ENCODE peak calls at places on chromosome 7, in seven cellular contexts. V is tibial nerve, X is prostate gland, W is HCT116, T is H54, B is GM12891, U is IMR-90. G is an unnamed sample.

GRCh38 chr7:132988117-132988516 is 93.8 kb downstream of the CHCHD3 start:
- DNase-seq in V (no peak), X (no peak), W (no peak), T (no peak), B (no peak), U (no peak), G (no peak)

GRCh38 chr7:13988765-13989137 is 715 bp downstream of the ETV1 start:
- DNase-seq in V (peak), X (no peak), W (no peak), T (no peak), B (no peak), U (peak), G (peak)

GRCh38 chr7:12771378-12771877 is 84.0 kb downstream of the ARL4A start:
- DNase-seq in V (peak), X (peak), W (no peak), T (peak), B (no peak), U (peak), G (peak)

GRCh38 chr7:30594055-30594539 is 581 bp upstream of the GARS1 start:
- DNase-seq in V (peak), X (peak), W (no peak), T (peak), B (peak), U (peak), G (peak)

GRCh38 chr7:26061340-26062239 is 90.4 kb upstream of the NFE2L3 start:
- DNase-seq in V (peak), X (peak), W (peak), T (peak), B (peak), U (peak), G (peak)

GRCh38 chr7:121041516-121042148 is 53.1 kb downstream of the CPED1 start:
- DNase-seq in V (no peak), X (no peak), W (no peak), T (no peak), B (no peak), U (peak), G (peak)

GRCh38 chr7:5694221-5694754 is 87.2 kb downstream of the RNF216 start:
- DNase-seq in V (no peak), X (no peak), W (no peak), T (peak), B (no peak), U (peak), G (no peak)

GRCh38 chr7:37438879-37439278 is 9.8 kb downstream of the ELMO1 start:
- DNase-seq in V (no peak), X (no peak), W (no peak), T (no peak), B (no peak), U (no peak), G (no peak)

GRCh38 chr7:138359891-138360582 is 100.0 kb upstream of the TRIM24 start:
- DNase-seq in V (no peak), X (no peak), W (no peak), T (no peak), B (no peak), U (no peak), G (no peak)

GRCh38 chr7:121961491-121961890 is 88.5 kb downstream of the PTPRZ1 start:
- DNase-seq in V (no peak), X (no peak), W (no peak), T (no peak), B (no peak), U (no peak), G (no peak)

GRCh38 chr7:3321206-3321605 is 20.2 kb downstream of the SDK1 start:
- DNase-seq in V (no peak), X (no peak), W (no peak), T (no peak), B (no peak), U (no peak), G (no peak)

GRCh38 chr7:112566392-112567324 is 85.9 kb downstream of the LSMEM1 start:
- DNase-seq in V (no peak), X (peak), W (no peak), T (no peak), B (no peak), U (no peak), G (no peak)

GRCh38 chr7:24442170-24442777 is 131.0 kb upstream of the PALS2 start:
- DNase-seq in V (no peak), X (no peak), W (no peak), T (no peak), B (no peak), U (no peak), G (no peak)

GRCh38 chr7:101635484-101635883 is 6.4 kb upstream of the MYL10 start:
- DNase-seq in V (no peak), X (no peak), W (no peak), T (peak), B (no peak), U (no peak), G (no peak)

GRCh38 chr7:96303686-96304443 is 18.0 kb downstream of the SLC25A13 start:
- DNase-seq in V (no peak), X (peak), W (no peak), T (no peak), B (no peak), U (peak), G (no peak)

GRCh38 chr7:129952653-129953560 is at the start of gene UBE2H:
- DNase-seq in V (peak), X (peak), W (peak), T (peak), B (peak), U (peak), G (peak)

GRCh38 chr7:150994838-150995510 is 4.2 kb downstream of the NOS3 start:
- DNase-seq in V (no peak), X (no peak), W (no peak), T (no peak), B (no peak), U (no peak), G (no peak)

GRCh38 chr7:132773527-132773956 is 197.3 kb upstream of the PLXNA4 start:
- DNase-seq in V (no peak), X (no peak), W (no peak), T (no peak), B (no peak), U (peak), G (no peak)

GRCh38 chr7:151276651-151277590 is 28.4 kb upstream of the SMARCD3 start:
- DNase-seq in V (peak), X (peak), W (peak), T (peak), B (peak), U (peak), G (no peak)

GRCh38 chr7:75878769-75879596 is at the start of gene RHBDD2:
- DNase-seq in V (peak), X (peak), W (peak), T (peak), B (peak), U (peak), G (peak)
- TF ChIP-seq POLR2A in V (peak), X (peak), W (peak), T (peak), B (peak), U (peak), G (peak)

GRCh38 chr7:152436279-152437147 is 710 bp upstream of the KMT2C start:
- DNase-seq in V (peak), X (peak), W (peak), T (peak), B (peak), U (peak), G (peak)

GRCh38 chr7:152430857-152431256 is 4.9 kb downstream of the KMT2C start:
- DNase-seq in V (no peak), X (no peak), W (no peak), T (no peak), B (no peak), U (no peak), G (no peak)

GRCh38 chr7:152435384-152436278 is at the start of gene KMT2C:
- DNase-seq in V (peak), X (peak), W (no peak), T (peak), B (peak), U (peak), G (peak)
- TF ChIP-seq POLR2A in V (peak), X (peak), W (no peak), T (peak), B (no peak), U (peak), G (peak)

DNA sequence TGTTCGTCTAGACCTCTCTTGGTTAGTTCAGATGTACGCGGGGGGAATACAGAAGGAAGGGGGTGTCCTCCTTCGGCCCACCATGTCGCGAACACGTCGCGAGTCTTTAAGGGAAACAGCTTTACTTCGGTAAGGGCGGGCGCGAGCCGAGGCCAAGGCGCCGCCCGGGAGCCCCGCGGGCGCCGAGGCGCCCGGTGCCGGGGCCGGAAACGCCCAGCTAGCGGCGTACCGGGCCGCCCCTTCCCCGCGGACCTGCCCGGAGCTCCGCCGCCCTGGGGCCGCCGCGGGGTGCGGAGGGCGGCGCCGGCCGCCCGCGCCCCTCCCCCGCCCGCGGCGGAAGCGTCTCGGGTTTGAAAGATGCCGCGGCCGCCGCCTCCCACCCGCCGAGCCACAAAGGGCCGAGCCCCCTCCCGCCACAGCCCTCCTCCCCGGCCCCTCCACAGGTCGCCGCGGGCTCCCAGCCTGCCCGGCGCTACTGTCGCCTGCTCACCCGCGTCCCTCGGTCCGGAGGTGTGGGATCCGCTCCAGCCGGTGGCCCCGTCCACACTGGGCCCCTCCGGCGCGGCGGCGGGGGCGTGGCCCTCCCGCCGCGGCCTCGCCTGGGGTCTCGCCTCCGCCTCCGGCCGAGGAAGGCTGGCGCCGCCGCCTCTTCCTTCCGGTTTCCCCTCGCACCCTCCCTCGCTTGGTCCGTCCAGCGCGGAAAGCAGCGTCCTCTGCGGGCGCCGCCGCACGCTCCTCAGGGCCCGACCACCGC is at the start of gene KBTBD2:
- DNase-seq in V (peak), X (peak), W (peak), T (peak), B (peak), U (peak), G (peak)
- TF ChIP-seq POLR2A in V (peak), X (peak), W (no peak), T (peak), B (peak), U (peak), G (peak)

GRCh38 chr7:602341-603141 is 82.9 kb upstream of the PDGFA start:
- DNase-seq in V (no peak), X (no peak), W (no peak), T (no peak), B (no peak), U (no peak), G (peak)
- TF ChIP-seq POLR2A in V (no peak), X (no peak), W (no peak), T (no peak), B (no peak), U (no peak), G (peak)

DNA sequence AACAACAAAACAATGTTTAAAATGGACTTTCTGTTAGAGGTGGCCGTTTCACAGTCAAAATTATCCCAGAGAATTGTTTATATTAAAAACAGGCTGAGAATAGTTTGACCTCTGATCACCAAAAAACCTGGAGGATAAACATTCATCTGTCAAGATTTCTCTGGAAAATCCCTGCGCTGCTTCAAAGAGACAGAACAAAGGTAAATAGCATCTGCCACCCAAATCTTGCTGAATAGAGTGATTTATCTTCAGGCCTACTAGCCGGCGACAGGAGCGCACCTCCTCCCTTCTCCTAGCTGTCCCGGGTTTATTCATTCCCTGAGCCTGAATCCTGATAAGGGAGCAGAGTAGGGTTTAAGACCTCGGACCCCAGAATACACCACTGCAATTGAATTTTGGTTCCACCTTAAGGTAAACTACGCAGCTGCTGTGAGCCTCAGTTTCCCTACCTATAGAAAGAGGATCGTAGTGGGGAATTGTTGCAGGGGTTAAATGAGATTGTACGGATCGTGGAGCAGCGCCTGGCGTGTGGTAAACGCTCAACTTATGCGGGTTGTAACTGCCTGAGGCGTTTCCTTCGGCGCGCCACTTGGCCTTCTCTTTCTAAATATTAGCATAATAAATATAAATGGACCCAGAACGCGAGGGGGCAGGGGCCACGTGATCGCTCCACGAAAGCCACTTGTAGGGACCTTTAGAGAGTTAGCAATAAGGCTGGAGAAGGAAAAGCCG is 495 bp upstream of the ST7 start:
- DNase-seq in V (peak), X (peak), W (peak), T (no peak), B (no peak), U (peak), G (peak)
- TF ChIP-seq POLR2A in V (no peak), X (no peak), W (no peak), T (no peak), B (no peak), U (no peak), G (no peak)

GRCh38 chr7:98400538-98401427 is at the start of gene BAIAP2L1:
- DNase-seq in V (peak), X (peak), W (peak), T (peak), B (peak), U (peak), G (peak)
- TF ChIP-seq POLR2A in V (no peak), X (peak), W (no peak), T (no peak), B (no peak), U (no peak), G (no peak)

GRCh38 chr7:44382459-44383300 is 57.3 kb upstream of the CAMK2B start:
- DNase-seq in V (no peak), X (no peak), W (no peak), T (no peak), B (no peak), U (peak), G (no peak)

GRCh38 chr7:44380179-44380830 is 54.9 kb upstream of the CAMK2B start:
- DNase-seq in V (no peak), X (no peak), W (no peak), T (no peak), B (no peak), U (no peak), G (no peak)

GRCh38 chr7:44381494-44382220 is 56.3 kb upstream of the CAMK2B start:
- DNase-seq in V (peak), X (no peak), W (no peak), T (no peak), B (no peak), U (no peak), G (no peak)

GRCh38 chr7:44379366-44380178 is 54.2 kb upstream of the CAMK2B start:
- DNase-seq in V (no peak), X (no peak), W (no peak), T (peak), B (no peak), U (peak), G (peak)

GRCh38 chr7:44380831-44381493 is 55.6 kb upstream of the CAMK2B start:
- DNase-seq in V (no peak), X (no peak), W (no peak), T (peak), B (no peak), U (peak), G (no peak)
- TF ChIP-seq POLR2A in V (no peak), X (no peak), W (no peak), T (no peak), B (no peak), U (no peak), G (no peak)

G was measured in erythroblast.